ENCODE peak calls at places on chromosomes 12 and 14, in nine cellular contexts. Q is stomach, Y is lower lobe of right lung, H is tibial artery, P is cardiac muscle cell, U is left ventricle myocardium inferior, X is lung, N is trophoblast cell, O is IMR-90. E is an unnamed sample.

GRCh38 chr12:12803186-12803585 is 10.0 kb upstream of the DDX47 start:
- DNase-seq in Q (peak; percentile 87), Y (peak; percentile 82), H (peak; percentile 64), P (peak; percentile 60), U (no peak), X (peak; percentile 82), N (peak; percentile 58), O (peak; percentile 86), E (no peak)

GRCh38 chr12:62950317-62950716 is 15.4 kb upstream of the PPM1H start:
- DNase-seq in Q (no peak), Y (no peak), H (no peak), P (no peak), U (no peak), X (no peak), N (no peak), O (no peak), E (no peak)

GRCh38 chr12:67998379-67998778 is 9.1 kb downstream of the IFNG-AS1 start:
- DNase-seq in Q (no peak), Y (no peak), H (no peak), P (no peak), U (no peak), X (no peak), N (no peak), O (no peak), E (no peak)

GRCh38 chr12:105931762-105932587 is 206.8 kb downstream of the NUAK1 start:
- DNase-seq in Q (no peak), Y (no peak), H (no peak), P (no peak), U (no peak), X (no peak), N (peak; percentile 26), O (no peak), E (no peak)

GRCh38 chr14:103483600-103483999 is 39.0 kb downstream of the CKB start:
- DNase-seq in Q (peak; percentile 34), Y (no peak), H (no peak), P (peak; percentile 64), U (no peak), X (no peak), N (peak; percentile 19), O (peak; percentile 98), E (no peak)

GRCh38 chr12:3097186-3097804 is 20.1 kb downstream of the TSPAN9 start:
- DNase-seq in Q (peak; percentile 64), Y (peak; percentile 77), H (peak; percentile 92), P (peak; percentile 94), U (peak; percentile 81), X (peak; percentile 69), N (no peak), O (peak; percentile 75), E (no peak)

GRCh38 chr14:80700601-80701000 is 240.9 kb downstream of the CEP128 start:
- DNase-seq in Q (no peak), Y (no peak), H (no peak), P (no peak), U (no peak), X (no peak), N (no peak), O (no peak), E (no peak)

GRCh38 chr12:75944097-75944904 is 87.3 kb downstream of the PHLDA1 start:
- DNase-seq in Q (no peak), Y (no peak), H (no peak), P (peak; percentile 89), U (no peak), X (no peak), N (peak; percentile 73), O (peak; percentile 95), E (peak; percentile 91)

GRCh38 chr12:2456813-2457186 is 338.0 kb upstream of the FKBP4 start:
- DNase-seq in Q (no peak), Y (no peak), H (no peak), P (no peak), U (no peak), X (peak; percentile 51), N (no peak), O (no peak), E (peak; percentile 10)

GRCh38 chr14:100979780-100980179 is 76.3 kb upstream of the RTL1 start:
- DNase-seq in Q (no peak), Y (no peak), H (no peak), P (peak; percentile 43), U (no peak), X (no peak), N (peak; percentile 0), O (peak; percentile 93), E (no peak)

GRCh38 chr14:67267929-67268328 is 26.7 kb downstream of the PALS1 start:
- DNase-seq in Q (no peak), Y (no peak), H (no peak), P (no peak), U (no peak), X (no peak), N (no peak), O (no peak), E (no peak)

GRCh38 chr14:67268456-67269115 is 27.4 kb downstream of the PALS1 start:
- DNase-seq in Q (no peak), Y (no peak), H (no peak), P (peak; percentile 51), U (no peak), X (no peak), N (peak; percentile 67), O (peak; percentile 20), E (peak; percentile 84)

GRCh38 chr14:67270354-67270753 is 29.1 kb downstream of the PALS1 start:
- DNase-seq in Q (no peak), Y (no peak), H (no peak), P (peak; percentile 21), U (no peak), X (no peak), N (no peak), O (peak; percentile 22), E (no peak)

GRCh38 chr14:67270933-67271332 is 29.7 kb downstream of the PALS1 start:
- DNase-seq in Q (no peak), Y (no peak), H (no peak), P (no peak), U (no peak), X (no peak), N (no peak), O (no peak), E (no peak)

GRCh38 chr14:67269338-67270060 is 28.3 kb downstream of the PALS1 start:
- DNase-seq in Q (no peak), Y (no peak), H (no peak), P (peak; percentile 88), U (no peak), X (no peak), N (peak; percentile 88), O (peak; percentile 87), E (peak; percentile 73)
- H3K27ac ChIP-seq in Q (peak overlapping the region; percentile 70), Y (peak overlapping the region; percentile 21), H (no peak overlapping the region), P (peak overlapping the region; percentile 97), U (peak overlapping the region; percentile 45), X (no peak overlapping the region), N (peak overlapping the region; percentile 90), O (peak overlapping the region; percentile 88), E (peak overlapping the region; percentile 85)

DNA sequence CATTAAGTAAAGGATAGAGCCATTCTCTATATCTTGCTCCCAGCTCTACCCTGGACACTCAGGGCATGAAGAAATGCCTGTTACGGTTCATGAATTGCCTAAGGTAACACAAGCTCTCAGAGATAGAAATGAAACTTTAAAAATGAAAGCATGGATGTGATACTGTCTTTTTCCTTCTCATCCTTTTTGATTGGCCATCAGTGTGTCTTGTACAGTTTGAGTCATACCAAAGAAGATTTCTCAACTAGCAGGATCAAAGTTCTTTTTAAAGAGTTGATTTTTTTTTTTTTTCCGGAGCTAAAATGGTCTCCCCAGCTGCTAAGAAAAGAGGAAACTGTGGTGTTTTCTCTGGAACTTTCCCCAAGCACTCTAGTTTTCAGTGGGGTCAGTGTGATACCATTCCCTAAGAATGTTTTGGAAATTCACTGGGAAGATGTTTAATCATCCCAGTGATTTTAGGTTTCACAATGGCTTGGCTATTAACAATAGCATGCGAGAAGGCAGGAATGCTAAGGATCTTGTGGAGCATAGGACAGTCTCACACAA is 105.0 kb downstream of the ETNK1 start:
- DNase-seq in Q (no peak), Y (no peak), H (no peak), P (peak; percentile 80), U (no peak), X (no peak), N (peak; percentile 42), O (peak; percentile 80), E (no peak)
- H3K4me1 ChIP-seq in Q (no peaks in the 10 kb centered on the region), Y (no peaks in the 10 kb centered on the region), H (no peaks in the 10 kb centered on the region), P (peaks cover 11% of the 10 kb centered on the region), U (peaks cover 8% of the 10 kb centered on the region), X (no peaks in the 10 kb centered on the region), N (peaks cover 3% of the 10 kb centered on the region), O (peaks cover 5% of the 10 kb centered on the region), E (no peaks in the 10 kb centered on the region)

GRCh38 chr12:57430117-57430930 is 519 bp downstream of the R3HDM2 start:
- DNase-seq in Q (peak; percentile 47), Y (peak; percentile 69), H (peak; percentile 30), P (peak; percentile 30), U (peak; percentile 53), X (peak; percentile 42), N (peak; percentile 71), O (peak; percentile 34), E (peak; percentile 29)

GRCh38 chr12:57430931-57431566 is at the start of gene R3HDM2:
- DNase-seq in Q (peak; percentile 98), Y (peak; percentile 98), H (peak; percentile 90), P (peak; percentile 97), U (peak; percentile 97), X (peak; percentile 96), N (peak; percentile 97), O (peak; percentile 96), E (peak; percentile 97)

GRCh38 chr12:57435288-57435687 is 704 bp downstream of the INHBC start:
- DNase-seq in Q (no peak), Y (no peak), H (no peak), P (peak; percentile 42), U (no peak), X (no peak), N (no peak), O (no peak), E (no peak)

GRCh38 chr12:57433370-57433769 is 1.2 kb upstream of the INHBC start:
- DNase-seq in Q (peak; percentile 3), Y (no peak), H (no peak), P (no peak), U (no peak), X (no peak), N (no peak), O (no peak), E (no peak)

DNA sequence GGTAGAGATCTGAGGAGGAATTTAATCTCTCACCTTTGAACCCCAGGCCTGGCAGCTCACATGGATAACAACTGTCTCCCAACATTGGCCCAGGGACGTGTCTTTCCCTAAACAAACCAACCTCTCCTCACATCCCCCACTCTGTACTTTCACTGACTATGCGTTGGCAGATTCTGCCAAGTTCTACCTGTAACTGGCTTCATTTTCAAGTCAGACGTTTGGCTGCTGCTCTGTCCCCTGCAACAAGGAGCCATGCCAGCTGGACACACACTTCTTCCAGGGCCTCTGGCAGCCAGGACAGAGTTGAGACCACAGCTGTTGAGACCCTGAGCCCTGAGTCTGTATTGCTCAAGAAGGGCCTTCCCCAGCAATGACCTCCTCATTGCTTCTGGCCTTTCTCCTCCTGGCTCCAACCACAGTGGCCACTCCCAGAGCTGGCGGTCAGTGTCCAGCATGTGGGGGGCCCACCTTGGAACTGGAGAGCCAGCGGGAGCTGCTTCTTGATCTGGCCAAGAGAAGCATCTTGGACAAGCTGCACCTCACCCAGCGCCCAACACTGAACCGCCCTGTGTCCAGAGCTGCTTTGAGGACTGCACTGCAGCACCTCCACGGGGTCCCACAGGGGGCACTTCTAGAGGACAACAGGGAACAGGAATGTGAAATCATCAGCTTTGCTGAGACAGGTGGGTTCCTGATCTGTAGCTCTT is at the start of gene INHBC:
- DNase-seq in Q (no peak), Y (no peak), H (no peak), P (no peak), U (no peak), X (no peak), N (no peak), O (no peak), E (no peak)
- H3K4me3 ChIP-seq in Q (no peak within 1 kb of the TSS), Y (no peak within 1 kb of the TSS), H (no peak within 1 kb of the TSS), P (no peak within 1 kb of the TSS), U (no peak within 1 kb of the TSS), X (no peak within 1 kb of the TSS), N (no peak within 1 kb of the TSS), O (no peak within 1 kb of the TSS), E (no peak within 1 kb of the TSS)

GRCh38 chr12:93592641-93593396 is 20.3 kb downstream of the SOCS2 start:
- DNase-seq in Q (no peak), Y (no peak), H (no peak), P (no peak), U (no peak), X (no peak), N (no peak), O (no peak), E (no peak)
- H3K27ac ChIP-seq in Q (peak overlapping the region; percentile 80), Y (peak overlapping the region; percentile 78), H (no peak overlapping the region), P (no peak overlapping the region), U (peak overlapping the region; percentile 90), X (peak overlapping the region; percentile 58), N (no peak overlapping the region), O (no peak overlapping the region), E (no peak overlapping the region)

E was measured in A673.